ENCODE peak calls at places on chromosomes 1 and 21, in four cellular contexts. J is mammary epithelial cell, X is RWPE1, E is neural progenitor cell. Z is an unnamed sample.
A peak's percentile ranks its signal among the peaks of the same experiment; 100 is the strongest.

GRCh38 chr1:55480396-55480795 is 265.2 kb upstream of the USP24 start:
- DNase-seq in J (no peak), X (no peak), E (no peak), Z (no peak)

GRCh38 chr1:29829448-29830344 is 593.4 kb downstream of the PTPRU start:
- DNase-seq in J (no peak), X (no peak), E (no peak), Z (no peak)

GRCh38 chr1:215473943-215474342 is 93.2 kb upstream of the KCTD3 start:
- DNase-seq in J (no peak), X (no peak), E (no peak), Z (no peak)

GRCh38 chr21:15449556-15449955 is 280.2 kb upstream of the USP25 start:
- DNase-seq in J (no peak), X (no peak), E (no peak), Z (no peak)

GRCh38 chr1:67134692-67135091 is at the start of gene C1orf141:
- DNase-seq in J (no peak), X (no peak), E (peak; percentile 77), Z (no peak)

GRCh38 chr1:12610305-12610935 is 7.6 kb downstream of the DHRS3 start:
- DNase-seq in J (peak; percentile 62), X (peak; percentile 20), E (no peak), Z (no peak)

GRCh38 chr1:24714859-24715520 is 30.3 kb upstream of the CLIC4 start:
- DNase-seq in J (peak; percentile 85), X (no peak), E (no peak), Z (no peak)

GRCh38 chr1:43979528-43980254 is 681 bp downstream of the B4GALT2 start:
- DNase-seq in J (peak; percentile 53), X (peak; percentile 62), E (peak; percentile 52), Z (no peak)

GRCh38 chr1:163588796-163589195 is 267.0 kb downstream of the NUF2 start:
- DNase-seq in J (no peak), X (no peak), E (no peak), Z (no peak)

GRCh38 chr1:84037758-84038611 is 39.1 kb upstream of the TTLL7 start:
- DNase-seq in J (peak; percentile 32), X (no peak), E (no peak), Z (peak; percentile 36)

GRCh38 chr1:118185083-118185899 is at the start of gene SPAG17:
- DNase-seq in J (peak; percentile 5), X (no peak), E (peak; percentile 98), Z (no peak)

GRCh38 chr21:42141643-42142042 is 70.5 kb downstream of the UMODL1 start:
- DNase-seq in J (no peak), X (no peak), E (no peak), Z (no peak)

GRCh38 chr1:245771521-245772281 is 616.9 kb downstream of the KIF26B start:
- DNase-seq in J (peak; percentile 40), X (no peak), E (no peak), Z (peak; percentile 12)

GRCh38 chr1:65959896-65960295 is 167.2 kb downstream of the PDE4B start:
- DNase-seq in J (no peak), X (no peak), E (no peak), Z (no peak)

GRCh38 chr1:55747285-55747890 is 532.2 kb upstream of the USP24 start:
- DNase-seq in J (no peak), X (no peak), E (no peak), Z (no peak)

GRCh38 chr1:43707191-43708005 is at the start of gene ST3GAL3:
- DNase-seq in J (peak; percentile 89), X (peak; percentile 93), E (peak; percentile 97), Z (peak; percentile 66)

GRCh38 chr1:94247146-94248094 is 10.0 kb upstream of the ARHGAP29 start:
- DNase-seq in J (peak; percentile 76), X (peak; percentile 79), E (peak; percentile 96), Z (no peak)

GRCh38 chr1:70509996-70510876 is 99.2 kb downstream of the CTH start:
- DNase-seq in J (peak; percentile 84), X (peak; percentile 80), E (peak; percentile 74), Z (peak; percentile 90)

GRCh38 chr1:14439015-14439414 is 159.5 kb upstream of the KAZN start:
- DNase-seq in J (no peak), X (no peak), E (no peak), Z (no peak)

GRCh38 chr1:111222308-111223125 is 5.0 kb upstream of the CHI3L2 start:
- DNase-seq in J (peak; percentile 77), X (peak; percentile 91), E (peak; percentile 86), Z (no peak)

GRCh38 chr1:19675797-19676196 is 11.1 kb downstream of the HTR6 start:
- DNase-seq in J (no peak), X (no peak), E (no peak), Z (no peak)

GRCh38 chr1:229209816-229210215 is 61.1 kb upstream of the RAB4A start:
- DNase-seq in J (no peak), X (no peak), E (no peak), Z (no peak)

GRCh38 chr1:43774359-43774758 is 67.0 kb downstream of the ST3GAL3 start:
- DNase-seq in J (peak; percentile 79), X (peak; percentile 80), E (no peak), Z (no peak)

GRCh38 chr1:207752456-207753132 is 740 bp downstream of the CD46 start:
- DNase-seq in J (peak; percentile 62), X (peak; percentile 7), E (peak; percentile 42), Z (no peak)

GRCh38 chr1:160550572-160551034 is 27.5 kb upstream of the SLAMF6 start:
- DNase-seq in J (no peak), X (no peak), E (peak; percentile 13), Z (no peak)

GRCh38 chr1:43171312-43171875 is 696 bp downstream of the EBNA1BP2 start:
- DNase-seq in J (peak; percentile 5), X (peak; percentile 15), E (peak; percentile 36), Z (no peak)

GRCh38 chr1:48526045-48526714 is 54.2 kb upstream of the SPATA6 start:
- DNase-seq in J (no peak), X (no peak), E (peak; percentile 15), Z (no peak)

GRCh38 chr1:33088119-33088906 is 7.4 kb downstream of the AZIN2 start:
- DNase-seq in J (no peak), X (no peak), E (no peak), Z (no peak)

GRCh38 chr1:240385985-240386978 is 225.7 kb downstream of the GREM2 start:
- DNase-seq in J (no peak), X (peak; percentile 78), E (no peak), Z (no peak)

GRCh38 chr21:26513212-26513611 is 59.9 kb downstream of the CYYR1 start:
- DNase-seq in J (peak; percentile 72), X (no peak), E (no peak), Z (no peak)
- H3K27ac ChIP-seq in J (peak overlapping the region; percentile 30), X (peak overlapping the region; percentile 34), E (no peak overlapping the region), Z (no peak overlapping the region)

GRCh38 chr1:79744746-79745145 is 738.2 kb upstream of the ADGRL4 start:
- DNase-seq in J (no peak), X (no peak), E (no peak), Z (no peak)

GRCh38 chr1:79745928-79746327 is 739.4 kb upstream of the ADGRL4 start:
- DNase-seq in J (peak; percentile 4), X (no peak), E (no peak), Z (peak; percentile 18)

GRCh38 chr1:79737193-79737592 is 730.7 kb upstream of the ADGRL4 start:
- DNase-seq in J (no peak), X (no peak), E (no peak), Z (no peak)

GRCh38 chr1:79738101-79738500 is 731.6 kb upstream of the ADGRL4 start:
- DNase-seq in J (no peak), X (no peak), E (no peak), Z (no peak)

DNA sequence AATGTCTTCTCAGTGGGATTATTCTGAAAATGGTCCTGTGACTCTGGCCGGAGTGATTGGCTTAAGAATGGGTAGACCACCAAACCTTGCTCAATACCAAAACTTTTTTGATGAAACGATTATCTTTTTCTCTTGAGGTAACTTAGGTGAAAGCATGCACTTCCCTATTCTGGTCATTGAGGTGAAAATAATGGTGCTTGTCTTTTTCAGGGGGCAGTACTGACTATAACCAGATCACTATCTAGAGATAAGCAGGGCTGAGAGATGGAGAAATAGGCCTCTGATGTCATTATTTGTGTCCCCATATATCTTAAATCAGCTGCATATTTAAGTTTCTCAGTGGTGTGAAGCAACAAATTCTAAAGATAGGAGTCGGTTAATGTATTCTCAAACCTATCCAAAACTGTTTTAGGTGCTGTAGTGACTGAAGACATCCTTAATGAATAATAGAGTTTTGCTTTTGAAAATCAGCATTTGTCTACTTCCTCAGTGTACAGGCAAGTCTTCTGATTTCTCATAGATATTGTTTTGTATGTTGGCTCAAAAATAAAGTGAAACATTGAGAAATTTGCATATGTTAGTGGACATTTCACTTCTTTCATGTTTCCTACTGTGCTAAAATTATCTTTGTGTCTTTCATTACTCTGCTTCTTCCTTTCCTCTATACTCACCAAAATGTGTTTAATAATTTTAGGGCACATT is 735.3 kb upstream of the ADGRL4 start:
- DNase-seq in J (no peak), X (no peak), E (no peak), Z (no peak)
- H3K27ac ChIP-seq in J (no peak overlapping the region), X (no peak overlapping the region), E (no peak overlapping the region), Z (no peak overlapping the region)

GRCh38 chr1:204092632-204093420 is 19.9 kb downstream of the SOX13 start:
- DNase-seq in J (no peak), X (no peak), E (no peak), Z (no peak)

GRCh38 chr1:204094262-204095247 is 21.6 kb downstream of the SOX13 start:
- DNase-seq in J (no peak), X (no peak), E (peak; percentile 86), Z (no peak)

GRCh38 chr1:204093421-204093717 is 20.5 kb downstream of the SOX13 start:
- DNase-seq in J (no peak), X (no peak), E (no peak), Z (no peak)

GRCh38 chr1:204095248-204095640 is 22.3 kb downstream of the SOX13 start:
- DNase-seq in J (no peak), X (no peak), E (peak; percentile 42), Z (no peak)

DNA sequence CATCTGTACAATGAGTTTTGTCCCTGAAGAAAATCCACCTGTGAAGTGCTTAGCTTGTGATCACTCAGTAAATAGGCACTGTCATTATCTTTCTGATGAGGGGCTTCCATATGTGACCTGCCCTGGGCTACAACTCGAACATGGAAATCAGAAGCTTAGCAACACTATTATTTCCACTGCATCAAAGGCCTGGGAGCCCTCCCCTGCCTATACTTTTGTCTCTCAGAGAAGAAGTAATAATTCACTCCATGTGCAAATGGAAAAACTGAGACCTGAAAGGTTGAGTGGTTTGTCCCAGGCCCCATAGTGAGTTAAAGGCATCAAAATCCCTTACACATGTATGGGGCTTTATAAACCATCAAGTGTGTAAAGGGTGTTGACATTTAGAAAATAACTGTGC is 20.8 kb downstream of the SOX13 start:
- DNase-seq in J (no peak), X (no peak), E (no peak), Z (no peak)
- H3K27ac ChIP-seq in J (no peak overlapping the region), X (no peak overlapping the region), E (no peak overlapping the region), Z (no peak overlapping the region)

GRCh38 chr1:116359871-116360270 is 13.2 kb upstream of the ATP1A1 start:
- DNase-seq in J (no peak), X (no peak), E (no peak), Z (no peak)
- H3K27ac ChIP-seq in J (no peak overlapping the region), X (no peak overlapping the region), E (no peak overlapping the region), Z (no peak overlapping the region)

GRCh38 chr1:8083739-8084484 is 57.8 kb upstream of the ERRFI1 start:
- DNase-seq in J (peak; percentile 48), X (no peak), E (peak; percentile 16), Z (peak; percentile 60)
- H3K27ac ChIP-seq in J (no peak overlapping the region), X (no peak overlapping the region), E (no peak overlapping the region), Z (peak overlapping the region; percentile 76)